ENCODE peak calls at places on chromosomes 16 and 17, in five cellular contexts. One of them, this sample, is unnamed. For H3K4me1, the result is how much of the 10 kb centered on the place peaks cover.

GRCh38 chr17:76271669-76272540 is 6.8 kb downstream of the UBALD2 start:
- DNase-seq in heart right ventricle: no peak
- DNase-seq in OCI-LY7: peak
- DNase-seq in A673: no peak
- DNase-seq in tibial artery: no peak
- DNase-seq in this sample: no peak

GRCh38 chr17:9432121-9432866 is 143.3 kb downstream of the STX8 start:
- DNase-seq in OCI-LY7: no peak
- DNase-seq in tibial artery: no peak
- DNase-seq in A673: no peak
- DNase-seq in heart right ventricle: no peak
- DNase-seq in this sample: no peak

GRCh38 chr16:86982347-86982596 is 334.9 kb downstream of the C16orf95 start:
- DNase-seq in A673: no peak
- DNase-seq in OCI-LY7: no peak
- DNase-seq in tibial artery: no peak
- DNase-seq in heart right ventricle: no peak
- DNase-seq in this sample: no peak

GRCh38 chr17:16381496-16381820 is 567 bp downstream of the UBB start:
- DNase-seq in tibial artery: no peak
- DNase-seq in A673: no peak
- DNase-seq in OCI-LY7: no peak
- DNase-seq in heart right ventricle: no peak
- DNase-seq in this sample: no peak

GRCh38 chr16:85360323-85361277 is 248.3 kb upstream of the CIBAR2 start:
- DNase-seq in heart right ventricle: no peak
- DNase-seq in A673: no peak
- DNase-seq in OCI-LY7: peak
- DNase-seq in tibial artery: no peak
- DNase-seq in this sample: no peak

GRCh38 chr17:70070297-70071027 is 4.6 kb upstream of the KCNJ16 start:
- DNase-seq in tibial artery: no peak
- DNase-seq in heart right ventricle: no peak
- DNase-seq in OCI-LY7: no peak
- DNase-seq in A673: no peak
- DNase-seq in this sample: no peak

GRCh38 chr17:35094902-35095301 is 24.8 kb downstream of the RAD51D start:
- DNase-seq in tibial artery: no peak
- DNase-seq in A673: peak
- DNase-seq in heart right ventricle: no peak
- DNase-seq in OCI-LY7: no peak
- DNase-seq in this sample: no peak

GRCh38 chr16:56330476-56330875 is 94.9 kb downstream of the AMFR start:
- DNase-seq in tibial artery: no peak
- DNase-seq in heart right ventricle: no peak
- DNase-seq in OCI-LY7: no peak
- DNase-seq in A673: no peak
- DNase-seq in this sample: no peak

GRCh38 chr16:11621920-11622651 is 35.4 kb upstream of the LITAF start:
- DNase-seq in heart right ventricle: no peak
- DNase-seq in tibial artery: no peak
- DNase-seq in OCI-LY7: peak
- DNase-seq in A673: no peak
- DNase-seq in this sample: no peak

DNA sequence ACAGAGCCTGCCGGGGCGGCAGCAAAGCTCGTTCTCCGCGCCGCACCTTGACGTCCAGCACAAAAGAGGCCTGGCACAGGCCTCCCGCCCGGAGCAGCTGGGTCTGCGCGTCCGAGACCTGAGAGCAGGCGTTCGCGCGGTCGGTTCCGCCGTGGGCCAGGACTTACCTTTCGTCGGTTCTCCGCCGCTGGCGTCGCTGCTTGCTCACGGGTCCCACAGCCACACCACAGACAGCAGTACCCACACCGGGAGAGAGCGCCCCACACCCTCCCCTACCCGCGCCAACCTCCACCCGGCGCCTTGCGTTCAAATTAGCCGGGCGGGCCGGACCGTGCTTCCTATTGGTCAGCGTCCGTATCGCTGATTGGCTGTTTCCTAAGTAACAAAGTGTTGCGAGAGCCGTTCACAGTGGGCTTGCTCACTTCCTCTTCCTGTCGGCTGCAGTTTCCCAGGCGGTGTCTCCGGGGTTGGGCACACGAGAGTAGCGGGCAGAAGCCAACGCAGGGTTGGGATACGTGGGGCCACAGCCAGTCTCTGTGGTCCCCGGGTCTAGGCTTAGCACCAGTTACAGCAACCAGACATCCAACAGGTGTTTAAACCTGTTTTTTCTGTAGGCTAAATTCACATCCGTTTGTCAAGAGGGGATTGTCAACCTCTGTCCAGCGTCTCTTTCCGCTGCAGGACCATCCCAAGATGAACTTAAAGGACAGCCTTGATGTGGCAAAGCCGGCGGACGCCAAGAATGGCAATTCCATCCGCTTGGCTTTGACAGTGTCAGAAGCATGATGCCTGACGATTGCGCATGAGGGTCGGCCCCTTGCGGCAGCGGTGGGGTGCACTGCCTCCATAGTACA is at the start of gene KIF18B:
- DNase-seq in heart right ventricle: peak
- DNase-seq in OCI-LY7: peak
- DNase-seq in A673: peak
- DNase-seq in tibial artery: peak
- DNase-seq in this sample: peak
- TF ChIP-seq CTCF in heart right ventricle: no peak
- TF ChIP-seq CTCF in OCI-LY7: peak
- TF ChIP-seq CTCF in A673: no peak
- TF ChIP-seq CTCF in tibial artery: no peak
- TF ChIP-seq CTCF in this sample: no peak

DNA sequence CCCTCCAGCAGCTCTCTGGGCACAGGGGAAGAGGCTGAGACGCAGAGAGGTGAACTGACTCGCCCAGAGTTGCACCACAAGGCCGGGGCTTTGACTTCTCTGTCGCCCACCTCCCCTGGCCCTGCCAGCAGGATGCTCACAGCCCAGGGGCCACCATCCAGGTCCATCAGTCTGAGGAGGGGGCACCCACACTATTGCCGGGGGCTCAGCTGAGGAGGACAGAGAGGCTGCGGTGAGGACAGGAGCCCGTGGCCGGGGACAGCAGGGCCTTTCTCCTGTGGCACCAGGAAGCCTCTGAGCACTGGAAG is 32.6 kb downstream of the KDM8 start:
- DNase-seq in heart right ventricle: no peak
- DNase-seq in A673: no peak
- DNase-seq in tibial artery: peak
- DNase-seq in OCI-LY7: no peak
- DNase-seq in this sample: no peak
- H3K4me1 ChIP-seq in heart right ventricle: under half
- H3K4me1 ChIP-seq in A673: under half
- H3K4me1 ChIP-seq in tibial artery: under half
- H3K4me1 ChIP-seq in OCI-LY7: half or more
- H3K4me1 ChIP-seq in this sample: under half

GRCh38 chr16:5056347-5056746 is 9.4 kb downstream of the C16orf89 start:
- DNase-seq in OCI-LY7: peak
- DNase-seq in A673: peak
- DNase-seq in tibial artery: no peak
- DNase-seq in heart right ventricle: no peak
- DNase-seq in this sample: no peak
- TF ChIP-seq CTCF in OCI-LY7: peak
- TF ChIP-seq CTCF in A673: peak
- TF ChIP-seq CTCF in tibial artery: no peak
- TF ChIP-seq CTCF in heart right ventricle: no peak
- TF ChIP-seq CTCF in this sample: no peak

DNA sequence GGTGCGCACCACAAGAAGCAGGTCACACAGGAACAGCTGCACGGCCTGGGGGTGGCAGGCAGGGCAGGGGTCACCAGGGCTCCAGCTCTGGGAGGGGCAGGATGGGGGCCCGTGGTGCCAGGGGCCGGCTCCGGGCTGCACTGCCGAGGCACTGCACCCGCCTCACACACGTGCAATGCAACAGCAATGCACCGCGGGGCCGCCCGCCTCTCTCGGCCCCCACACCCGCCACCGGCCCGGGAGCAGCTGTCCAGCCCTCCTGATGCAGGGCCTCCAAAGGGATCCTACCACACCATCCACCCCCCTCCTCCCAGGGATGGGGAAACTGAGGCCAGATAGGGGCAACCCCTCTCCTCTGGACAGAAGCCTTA is 23.1 kb downstream of the SREBF1 start:
- DNase-seq in heart right ventricle: no peak
- DNase-seq in tibial artery: no peak
- DNase-seq in OCI-LY7: no peak
- DNase-seq in A673: no peak
- DNase-seq in this sample: no peak
- H3K4me1 ChIP-seq in heart right ventricle: half or more
- H3K4me1 ChIP-seq in tibial artery: half or more
- H3K4me1 ChIP-seq in OCI-LY7: under half
- H3K4me1 ChIP-seq in A673: under half
- H3K4me1 ChIP-seq in this sample: under half

GRCh38 chr16:13766334-13766733 is 153.6 kb upstream of the ERCC4 start:
- DNase-seq in OCI-LY7: no peak
- DNase-seq in heart right ventricle: no peak
- DNase-seq in tibial artery: no peak
- DNase-seq in A673: no peak
- DNase-seq in this sample: no peak

GRCh38 chr16:13772782-13773181 is 147.2 kb upstream of the ERCC4 start:
- DNase-seq in heart right ventricle: no peak
- DNase-seq in tibial artery: no peak
- DNase-seq in A673: no peak
- DNase-seq in OCI-LY7: no peak
- DNase-seq in this sample: no peak

GRCh38 chr16:13770436-13770835 is 149.5 kb upstream of the ERCC4 start:
- DNase-seq in tibial artery: no peak
- DNase-seq in heart right ventricle: no peak
- DNase-seq in A673: no peak
- DNase-seq in OCI-LY7: no peak
- DNase-seq in this sample: no peak

DNA sequence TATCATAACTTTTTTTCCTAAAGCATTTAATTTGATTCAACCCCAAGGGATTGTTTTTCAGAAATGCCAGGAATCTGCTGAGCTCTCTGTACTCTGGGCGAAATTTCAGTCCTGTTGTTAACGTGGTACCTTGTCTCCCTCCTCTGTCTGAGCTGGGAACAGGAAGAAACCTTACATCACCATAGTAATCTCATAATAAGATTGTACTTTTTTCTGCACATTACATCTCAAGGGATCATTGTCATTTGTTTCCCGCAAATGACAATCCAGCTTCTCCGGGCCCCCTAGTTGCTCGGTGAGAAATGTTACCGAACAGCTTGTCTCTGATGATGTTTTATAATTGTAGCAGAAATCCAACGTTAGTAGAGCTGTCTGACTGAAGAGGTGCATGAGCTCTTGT is 152.7 kb upstream of the ERCC4 start:
- DNase-seq in tibial artery: no peak
- DNase-seq in A673: peak
- DNase-seq in heart right ventricle: no peak
- DNase-seq in OCI-LY7: peak
- DNase-seq in this sample: no peak
- TF ChIP-seq CTCF in tibial artery: peak
- TF ChIP-seq CTCF in A673: peak
- TF ChIP-seq CTCF in heart right ventricle: no peak
- TF ChIP-seq CTCF in OCI-LY7: peak
- TF ChIP-seq CTCF in this sample: peak

This sample was measured in thoracic aorta.